ENCODE peak calls at places on chromosome 9, in four cellular contexts. D, T, U and B are unnamed samples.

GRCh38 chr9:130186839-130187522 is 14.8 kb downstream of the NCS1 start:
- DNase-seq in U (no peak), T (peak; percentile 88), D (no peak), B (peak; percentile 81)

GRCh38 chr9:6900440-6900883 is 142.7 kb downstream of the KDM4C start:
- DNase-seq in U (no peak), D (no peak), T (no peak), B (no peak)

GRCh38 chr9:134664446-134664845 is 22.8 kb downstream of the COL5A1 start:
- DNase-seq in T (no peak), D (no peak), U (no peak), B (no peak)

GRCh38 chr9:6239694-6240093 is 24.1 kb downstream of the IL33 start:
- DNase-seq in T (no peak), D (no peak), U (no peak), B (no peak)

GRCh38 chr9:35834260-35835215 is 5.5 kb downstream of the TMEM8B start:
- DNase-seq in T (peak; percentile 7), U (no peak), D (no peak), B (no peak)

GRCh38 chr9:61666849-61667371 is 477.1 kb downstream of the SPATA31A7 start:
- DNase-seq in U (no peak), T (no peak), D (no peak), B (no peak)

GRCh38 chr9:27094640-27095039 is 14.4 kb upstream of the TEK start:
- DNase-seq in T (no peak), D (no peak), U (no peak), B (no peak)

GRCh38 chr9:130433947-130434262 is 10.9 kb upstream of the ASS1 start:
- DNase-seq in D (no peak), T (no peak), U (no peak), B (no peak)

GRCh38 chr9:125564641-125565040 is 142.4 kb downstream of the MAPKAP1 start:
- DNase-seq in T (no peak), U (no peak), D (no peak), B (no peak)

GRCh38 chr9:14313378-14313940 is 482 bp downstream of the NFIB start:
- DNase-seq in D (no peak), T (peak; percentile 32), U (no peak), B (no peak)

GRCh38 chr9:91946825-91947224 is 3.2 kb downstream of the ROR2 start:
- DNase-seq in U (no peak), D (no peak), T (no peak), B (no peak)

GRCh38 chr9:92189782-92190535 is 74.7 kb upstream of the SPTLC1 start:
- DNase-seq in T (no peak), D (no peak), U (no peak), B (no peak)

GRCh38 chr9:70761139-70761538 is 346.7 kb upstream of the KLF9 start:
- DNase-seq in T (no peak), D (no peak), U (no peak), B (no peak)

GRCh38 chr9:123033864-123034598 is 564 bp downstream of the GPR21 start:
- DNase-seq in U (no peak), D (no peak), T (no peak), B (no peak)